ENCODE peak calls at places on chromosome 5, in eight cellular contexts. One of them, this sample, is unnamed. For H3K9me3, the result is how much of the 10 kb centered on the place peaks cover.

GRCh38 chr5:161410640-161411039 is 135.9 kb downstream of the GABRB2 start:
- DNase-seq in endothelial cell of umbilical vein: no peak
- DNase-seq in aorta: no peak
- DNase-seq in lung: no peak
- DNase-seq in Peyer's patch: no peak
- DNase-seq in PC-9: no peak
- DNase-seq in esophagus squamous epithelium: no peak
- DNase-seq in ovary: no peak
- DNase-seq in this sample: no peak

GRCh38 chr5:58314356-58315045 is 145.4 kb downstream of the PLK2 start:
- DNase-seq in endothelial cell of umbilical vein: peak
- DNase-seq in aorta: no peak
- DNase-seq in lung: no peak
- DNase-seq in Peyer's patch: no peak
- DNase-seq in PC-9: no peak
- DNase-seq in esophagus squamous epithelium: no peak
- DNase-seq in ovary: no peak
- DNase-seq in this sample: no peak

GRCh38 chr5:633521-633955 is 21.4 kb downstream of the CEP72 start:
- DNase-seq in endothelial cell of umbilical vein: no peak
- DNase-seq in aorta: peak
- DNase-seq in lung: no peak
- DNase-seq in Peyer's patch: peak
- DNase-seq in PC-9: peak
- DNase-seq in esophagus squamous epithelium: no peak
- DNase-seq in ovary: peak
- DNase-seq in this sample: no peak

GRCh38 chr5:180166168-180166567 is 42.8 kb downstream of the RASGEF1C start:
- DNase-seq in endothelial cell of umbilical vein: no peak
- DNase-seq in aorta: no peak
- DNase-seq in lung: no peak
- DNase-seq in Peyer's patch: no peak
- DNase-seq in PC-9: no peak
- DNase-seq in esophagus squamous epithelium: no peak
- DNase-seq in ovary: no peak
- DNase-seq in this sample: no peak

GRCh38 chr5:58986281-58986680 is 403.4 kb downstream of the RAB3C start:
- DNase-seq in endothelial cell of umbilical vein: no peak
- DNase-seq in aorta: no peak
- DNase-seq in lung: no peak
- DNase-seq in Peyer's patch: no peak
- DNase-seq in PC-9: no peak
- DNase-seq in esophagus squamous epithelium: no peak
- DNase-seq in ovary: no peak
- DNase-seq in this sample: no peak

GRCh38 chr5:32563614-32564013 is 21.7 kb upstream of the SUB1 start:
- DNase-seq in endothelial cell of umbilical vein: no peak
- DNase-seq in aorta: no peak
- DNase-seq in lung: no peak
- DNase-seq in Peyer's patch: no peak
- DNase-seq in PC-9: no peak
- DNase-seq in esophagus squamous epithelium: no peak
- DNase-seq in ovary: no peak
- DNase-seq in this sample: no peak

GRCh38 chr5:36613771-36614656 is 7.6 kb downstream of the SLC1A3 start:
- DNase-seq in endothelial cell of umbilical vein: no peak
- DNase-seq in aorta: no peak
- DNase-seq in lung: no peak
- DNase-seq in Peyer's patch: no peak
- DNase-seq in PC-9: no peak
- DNase-seq in esophagus squamous epithelium: no peak
- DNase-seq in ovary: no peak
- DNase-seq in this sample: no peak

GRCh38 chr5:157721159-157721558 is 10.1 kb upstream of the THG1L start:
- DNase-seq in endothelial cell of umbilical vein: no peak
- DNase-seq in aorta: no peak
- DNase-seq in lung: no peak
- DNase-seq in Peyer's patch: no peak
- DNase-seq in PC-9: no peak
- DNase-seq in esophagus squamous epithelium: no peak
- DNase-seq in ovary: no peak
- DNase-seq in this sample: no peak

GRCh38 chr5:133944263-133945230 is 23.9 kb downstream of the C5orf15 start:
- DNase-seq in endothelial cell of umbilical vein: peak
- DNase-seq in aorta: no peak
- DNase-seq in lung: peak
- DNase-seq in Peyer's patch: no peak
- DNase-seq in PC-9: peak
- DNase-seq in esophagus squamous epithelium: no peak
- DNase-seq in ovary: no peak
- DNase-seq in this sample: no peak

GRCh38 chr5:51890435-51891116 is 507.3 kb downstream of the ISL1 start:
- DNase-seq in endothelial cell of umbilical vein: no peak
- DNase-seq in aorta: no peak
- DNase-seq in lung: no peak
- DNase-seq in Peyer's patch: no peak
- DNase-seq in PC-9: no peak
- DNase-seq in esophagus squamous epithelium: no peak
- DNase-seq in ovary: no peak
- DNase-seq in this sample: no peak

GRCh38 chr5:78544531-78545200 is 103.9 kb downstream of the LHFPL2 start:
- DNase-seq in endothelial cell of umbilical vein: no peak
- DNase-seq in aorta: no peak
- DNase-seq in lung: no peak
- DNase-seq in Peyer's patch: no peak
- DNase-seq in PC-9: no peak
- DNase-seq in esophagus squamous epithelium: no peak
- DNase-seq in ovary: peak
- DNase-seq in this sample: no peak

GRCh38 chr5:135511858-135512257 is 23.9 kb downstream of the NEUROG1 start:
- DNase-seq in endothelial cell of umbilical vein: no peak
- DNase-seq in aorta: no peak
- DNase-seq in lung: no peak
- DNase-seq in Peyer's patch: no peak
- DNase-seq in PC-9: no peak
- DNase-seq in esophagus squamous epithelium: no peak
- DNase-seq in ovary: no peak
- DNase-seq in this sample: no peak

GRCh38 chr5:124661317-124662141 is 84.9 kb downstream of the ZNF608 start:
- DNase-seq in endothelial cell of umbilical vein: peak
- DNase-seq in aorta: no peak
- DNase-seq in lung: no peak
- DNase-seq in Peyer's patch: no peak
- DNase-seq in PC-9: peak
- DNase-seq in esophagus squamous epithelium: no peak
- DNase-seq in ovary: no peak
- DNase-seq in this sample: no peak

GRCh38 chr5:150636391-150637244 is 3.8 kb upstream of the SYNPO start:
- DNase-seq in endothelial cell of umbilical vein: peak
- DNase-seq in aorta: peak
- DNase-seq in lung: peak
- DNase-seq in Peyer's patch: no peak
- DNase-seq in PC-9: peak
- DNase-seq in esophagus squamous epithelium: no peak
- DNase-seq in ovary: peak
- DNase-seq in this sample: no peak

GRCh38 chr5:171269717-171270116 is 39.3 kb upstream of the TLX3 start:
- DNase-seq in endothelial cell of umbilical vein: no peak
- DNase-seq in aorta: no peak
- DNase-seq in lung: no peak
- DNase-seq in Peyer's patch: no peak
- DNase-seq in PC-9: peak
- DNase-seq in esophagus squamous epithelium: no peak
- DNase-seq in ovary: no peak
- DNase-seq in this sample: no peak

GRCh38 chr5:123753349-123754166 is 241.6 kb downstream of the CSNK1G3 start:
- DNase-seq in endothelial cell of umbilical vein: no peak
- DNase-seq in aorta: no peak
- DNase-seq in lung: no peak
- DNase-seq in Peyer's patch: no peak
- DNase-seq in PC-9: no peak
- DNase-seq in esophagus squamous epithelium: no peak
- DNase-seq in ovary: no peak
- DNase-seq in this sample: no peak

GRCh38 chr5:175590471-175590881 is 67.4 kb upstream of the HRH2 start:
- DNase-seq in endothelial cell of umbilical vein: no peak
- DNase-seq in aorta: no peak
- DNase-seq in lung: no peak
- DNase-seq in Peyer's patch: no peak
- DNase-seq in PC-9: peak
- DNase-seq in esophagus squamous epithelium: no peak
- DNase-seq in ovary: no peak
- DNase-seq in this sample: no peak

GRCh38 chr5:64670277-64670676 is 20.0 kb upstream of the SHISAL2B start:
- DNase-seq in endothelial cell of umbilical vein: no peak
- DNase-seq in aorta: no peak
- DNase-seq in lung: no peak
- DNase-seq in Peyer's patch: no peak
- DNase-seq in PC-9: no peak
- DNase-seq in esophagus squamous epithelium: no peak
- DNase-seq in ovary: no peak
- DNase-seq in this sample: no peak

GRCh38 chr5:14206028-14206725 is 63.0 kb downstream of the TRIO start:
- DNase-seq in endothelial cell of umbilical vein: no peak
- DNase-seq in aorta: no peak
- DNase-seq in lung: no peak
- DNase-seq in Peyer's patch: no peak
- DNase-seq in PC-9: no peak
- DNase-seq in esophagus squamous epithelium: no peak
- DNase-seq in ovary: no peak
- DNase-seq in this sample: no peak
- H3K4me3 ChIP-seq in endothelial cell of umbilical vein: no peak
- H3K4me3 ChIP-seq in aorta: no peak
- H3K4me3 ChIP-seq in lung: no peak
- H3K4me3 ChIP-seq in Peyer's patch: no peak
- H3K4me3 ChIP-seq in PC-9: no peak
- H3K4me3 ChIP-seq in esophagus squamous epithelium: no peak
- H3K4me3 ChIP-seq in ovary: no peak
- H3K4me3 ChIP-seq in this sample: no peak

DNA sequence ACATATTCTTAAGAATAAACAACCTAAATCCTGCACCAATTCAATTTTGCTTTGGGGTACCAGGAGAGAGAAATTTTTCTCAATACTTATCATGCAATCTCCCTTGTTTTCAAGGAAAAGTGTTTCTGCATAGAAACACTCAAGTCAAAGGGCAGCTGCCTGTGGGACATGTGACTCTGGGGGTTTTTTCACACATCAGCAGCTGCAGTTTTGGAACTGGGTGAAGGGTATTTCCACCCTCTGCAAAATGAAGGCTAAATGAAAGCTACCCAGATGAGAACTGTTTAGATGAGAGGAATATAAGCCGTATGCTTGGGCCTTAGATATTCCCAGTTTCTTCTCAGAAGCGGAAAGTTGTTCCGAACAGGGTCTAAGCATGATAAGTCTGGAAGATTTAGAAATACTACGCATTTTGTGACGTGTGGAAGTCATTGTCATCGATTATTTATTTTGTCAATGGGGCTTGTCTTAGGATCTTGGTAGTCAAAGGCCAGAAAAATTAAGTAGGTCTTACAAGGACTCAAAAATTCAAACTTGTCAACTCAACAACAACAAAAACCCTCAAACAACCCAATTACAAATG is 64.3 kb upstream of the BOD1 start:
- DNase-seq in endothelial cell of umbilical vein: no peak
- DNase-seq in aorta: no peak
- DNase-seq in lung: no peak
- DNase-seq in Peyer's patch: no peak
- DNase-seq in PC-9: no peak
- DNase-seq in esophagus squamous epithelium: no peak
- DNase-seq in ovary: no peak
- DNase-seq in this sample: no peak
- H3K27ac ChIP-seq in endothelial cell of umbilical vein: no peak
- H3K27ac ChIP-seq in aorta: no peak
- H3K27ac ChIP-seq in lung: no peak
- H3K27ac ChIP-seq in Peyer's patch: no peak
- H3K27ac ChIP-seq in PC-9: no peak
- H3K27ac ChIP-seq in esophagus squamous epithelium: no peak
- H3K27ac ChIP-seq in ovary: no peak
- H3K27ac ChIP-seq in this sample: no peak

DNA sequence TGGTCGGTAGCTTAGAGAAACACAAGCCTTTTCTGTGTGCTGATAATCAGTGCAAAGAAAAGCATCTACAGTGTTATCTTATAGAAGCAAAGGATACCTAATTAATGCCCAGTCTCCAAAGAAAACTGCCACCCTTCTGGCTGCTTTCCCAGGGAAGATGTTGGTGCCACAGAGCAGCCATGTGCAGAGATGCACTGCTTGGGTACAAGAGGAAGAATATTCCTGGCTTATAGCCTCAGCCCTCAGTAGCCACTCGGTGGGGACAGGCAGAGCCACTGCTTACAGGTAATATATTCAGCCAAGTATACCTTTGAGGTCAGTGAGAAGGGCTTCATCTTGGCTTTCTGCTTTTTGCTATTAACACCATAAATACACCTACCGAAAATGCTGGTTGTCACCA is 185.3 kb downstream of the PCSK1 start:
- DNase-seq in endothelial cell of umbilical vein: no peak
- DNase-seq in aorta: no peak
- DNase-seq in lung: no peak
- DNase-seq in Peyer's patch: no peak
- DNase-seq in PC-9: no peak
- DNase-seq in esophagus squamous epithelium: no peak
- DNase-seq in ovary: no peak
- DNase-seq in this sample: no peak
- H3K9me3 ChIP-seq in endothelial cell of umbilical vein: under half
- H3K9me3 ChIP-seq in aorta: under half
- H3K9me3 ChIP-seq in lung: under half
- H3K9me3 ChIP-seq in Peyer's patch: under half
- H3K9me3 ChIP-seq in PC-9: under half
- H3K9me3 ChIP-seq in esophagus squamous epithelium: under half
- H3K9me3 ChIP-seq in ovary: under half
- H3K9me3 ChIP-seq in this sample: under half

GRCh38 chr5:153513171-153513570 is 22.7 kb downstream of the GRIA1 start:
- DNase-seq in endothelial cell of umbilical vein: no peak
- DNase-seq in aorta: no peak
- DNase-seq in lung: no peak
- DNase-seq in Peyer's patch: no peak
- DNase-seq in PC-9: no peak
- DNase-seq in esophagus squamous epithelium: no peak
- DNase-seq in ovary: no peak
- DNase-seq in this sample: no peak
- H3K4me3 ChIP-seq in endothelial cell of umbilical vein: no peak
- H3K4me3 ChIP-seq in aorta: no peak
- H3K4me3 ChIP-seq in lung: no peak
- H3K4me3 ChIP-seq in Peyer's patch: no peak
- H3K4me3 ChIP-seq in PC-9: no peak
- H3K4me3 ChIP-seq in esophagus squamous epithelium: no peak
- H3K4me3 ChIP-seq in ovary: no peak
- H3K4me3 ChIP-seq in this sample: no peak

GRCh38 chr5:138552700-138553099 is 9.7 kb upstream of the ETF1 start:
- DNase-seq in endothelial cell of umbilical vein: no peak
- DNase-seq in aorta: no peak
- DNase-seq in lung: no peak
- DNase-seq in Peyer's patch: no peak
- DNase-seq in PC-9: no peak
- DNase-seq in esophagus squamous epithelium: no peak
- DNase-seq in ovary: no peak
- DNase-seq in this sample: no peak
- H3K27ac ChIP-seq in endothelial cell of umbilical vein: no peak
- H3K27ac ChIP-seq in aorta: no peak
- H3K27ac ChIP-seq in lung: no peak
- H3K27ac ChIP-seq in Peyer's patch: no peak
- H3K27ac ChIP-seq in PC-9: no peak
- H3K27ac ChIP-seq in esophagus squamous epithelium: no peak
- H3K27ac ChIP-seq in ovary: no peak
- H3K27ac ChIP-seq in this sample: no peak

This sample was measured in CD8-positive, alpha-beta memory T cell.